ENCODE peak calls at places on chromosome 21, in seven cellular contexts. One of them, this sample, is unnamed.

GRCh38 chr21:39651206-39651605 is 38.5 kb downstream of the B3GALT5 start:
- DNase-seq in K562: no peak
- DNase-seq in stomach: no peak
- DNase-seq in sigmoid colon: no peak
- DNase-seq in H1: no peak
- DNase-seq in esophagus muscularis mucosa: no peak
- DNase-seq in A549: no peak
- DNase-seq in this sample: no peak

GRCh38 chr21:23016617-23017016 is 2018.4 kb downstream of the NCAM2 start:
- DNase-seq in stomach: no peak
- DNase-seq in A549: no peak
- DNase-seq in K562: peak; percentile 1
- DNase-seq in sigmoid colon: no peak
- DNase-seq in H1: no peak
- DNase-seq in esophagus muscularis mucosa: no peak
- DNase-seq in this sample: no peak

GRCh38 chr21:46116846-46117585 is 19.1 kb downstream of the COL6A2 start:
- DNase-seq in sigmoid colon: peak; percentile 63
- DNase-seq in stomach: no peak
- DNase-seq in H1: peak; percentile 41
- DNase-seq in esophagus muscularis mucosa: no peak
- DNase-seq in K562: no peak
- DNase-seq in A549: no peak
- DNase-seq in this sample: no peak

GRCh38 chr21:45555251-45555556 is 13.0 kb upstream of the SLC19A1 start:
- DNase-seq in sigmoid colon: no peak
- DNase-seq in H1: no peak
- DNase-seq in K562: no peak
- DNase-seq in A549: no peak
- DNase-seq in esophagus muscularis mucosa: no peak
- DNase-seq in stomach: no peak
- DNase-seq in this sample: no peak

GRCh38 chr21:37688952-37689659 is 227.2 kb downstream of the KCNJ6 start:
- DNase-seq in H1: no peak
- DNase-seq in A549: no peak
- DNase-seq in K562: no peak
- DNase-seq in stomach: no peak
- DNase-seq in sigmoid colon: no peak
- DNase-seq in esophagus muscularis mucosa: no peak
- DNase-seq in this sample: no peak

GRCh38 chr21:41820384-41821080 is 53.7 kb upstream of the RIPK4 start:
- DNase-seq in stomach: no peak
- DNase-seq in A549: no peak
- DNase-seq in sigmoid colon: no peak
- DNase-seq in esophagus muscularis mucosa: no peak
- DNase-seq in H1: no peak
- DNase-seq in K562: no peak
- DNase-seq in this sample: no peak

GRCh38 chr21:26057488-26058170 is 112.9 kb downstream of the APP start:
- DNase-seq in stomach: no peak
- DNase-seq in K562: no peak
- DNase-seq in esophagus muscularis mucosa: no peak
- DNase-seq in sigmoid colon: no peak
- DNase-seq in A549: no peak
- DNase-seq in H1: no peak
- DNase-seq in this sample: no peak

GRCh38 chr21:44714905-44715304 is 3.5 kb upstream of the TSPEAR start:
- DNase-seq in H1: peak; percentile 33
- DNase-seq in stomach: peak; percentile 13
- DNase-seq in sigmoid colon: no peak
- DNase-seq in esophagus muscularis mucosa: no peak
- DNase-seq in K562: no peak
- DNase-seq in A549: no peak
- DNase-seq in this sample: no peak

GRCh38 chr21:45029968-45030636 is 44.3 kb upstream of the ADARB1 start:
- DNase-seq in esophagus muscularis mucosa: no peak
- DNase-seq in H1: peak; percentile 71
- DNase-seq in A549: no peak
- DNase-seq in K562: no peak
- DNase-seq in stomach: no peak
- DNase-seq in sigmoid colon: no peak
- DNase-seq in this sample: no peak

GRCh38 chr21:21712761-21713558 is 714.8 kb downstream of the NCAM2 start:
- DNase-seq in H1: no peak
- DNase-seq in A549: no peak
- DNase-seq in stomach: no peak
- DNase-seq in esophagus muscularis mucosa: no peak
- DNase-seq in K562: no peak
- DNase-seq in sigmoid colon: no peak
- DNase-seq in this sample: no peak

GRCh38 chr21:41133896-41134522 is 34.0 kb upstream of the BACE2 start:
- DNase-seq in K562: peak; percentile 49
- DNase-seq in esophagus muscularis mucosa: no peak
- DNase-seq in A549: peak; percentile 47
- DNase-seq in sigmoid colon: no peak
- DNase-seq in H1: no peak
- DNase-seq in stomach: no peak
- DNase-seq in this sample: no peak

GRCh38 chr21:42279341-42279871 is 35.8 kb downstream of the TFF3 start:
- DNase-seq in A549: no peak
- DNase-seq in H1: no peak
- DNase-seq in sigmoid colon: no peak
- DNase-seq in K562: no peak
- DNase-seq in esophagus muscularis mucosa: no peak
- DNase-seq in stomach: no peak
- DNase-seq in this sample: no peak

GRCh38 chr21:44985441-44986401 is 45.9 kb downstream of the SLX9 start:
- DNase-seq in A549: no peak
- DNase-seq in esophagus muscularis mucosa: no peak
- DNase-seq in K562: no peak
- DNase-seq in stomach: no peak
- DNase-seq in sigmoid colon: peak; percentile 61
- DNase-seq in H1: no peak
- DNase-seq in this sample: no peak

GRCh38 chr21:46544003-46544402 is 60.9 kb downstream of the S100B start:
- DNase-seq in K562: no peak
- DNase-seq in A549: no peak
- DNase-seq in stomach: no peak
- DNase-seq in sigmoid colon: peak; percentile 24
- DNase-seq in H1: no peak
- DNase-seq in esophagus muscularis mucosa: no peak
- DNase-seq in this sample: no peak

GRCh38 chr21:41643246-41643966 is 123.4 kb downstream of the RIPK4 start:
- DNase-seq in stomach: no peak
- DNase-seq in H1: no peak
- DNase-seq in A549: no peak
- DNase-seq in sigmoid colon: no peak
- DNase-seq in esophagus muscularis mucosa: no peak
- DNase-seq in K562: no peak
- DNase-seq in this sample: no peak

GRCh38 chr21:22374218-22374969 is 1376.2 kb downstream of the NCAM2 start:
- DNase-seq in sigmoid colon: no peak
- DNase-seq in H1: peak; percentile 48
- DNase-seq in A549: no peak
- DNase-seq in stomach: no peak
- DNase-seq in esophagus muscularis mucosa: no peak
- DNase-seq in K562: no peak
- DNase-seq in this sample: no peak

GRCh38 chr21:21103692-21104091 is 105.5 kb downstream of the NCAM2 start:
- DNase-seq in A549: no peak
- DNase-seq in esophagus muscularis mucosa: no peak
- DNase-seq in K562: no peak
- DNase-seq in H1: no peak
- DNase-seq in sigmoid colon: no peak
- DNase-seq in stomach: no peak
- DNase-seq in this sample: no peak

GRCh38 chr21:25708467-25709065 is 26.1 kb downstream of the ATP5PF start:
- DNase-seq in esophagus muscularis mucosa: no peak
- DNase-seq in H1: no peak
- DNase-seq in A549: peak; percentile 22
- DNase-seq in K562: peak; percentile 58
- DNase-seq in stomach: peak; percentile 40
- DNase-seq in sigmoid colon: no peak
- DNase-seq in this sample: peak; percentile 16

GRCh38 chr21:38303300-38303699 is 46.5 kb downstream of the KCNJ15 start:
- DNase-seq in K562: no peak
- DNase-seq in esophagus muscularis mucosa: no peak
- DNase-seq in sigmoid colon: peak; percentile 78
- DNase-seq in stomach: no peak
- DNase-seq in H1: no peak
- DNase-seq in A549: peak; percentile 14
- DNase-seq in this sample: peak; percentile 35

GRCh38 chr21:14877581-14878228 is 187.1 kb downstream of the NRIP1 start:
- DNase-seq in H1: no peak
- DNase-seq in K562: peak; percentile 30
- DNase-seq in esophagus muscularis mucosa: no peak
- DNase-seq in sigmoid colon: no peak
- DNase-seq in stomach: no peak
- DNase-seq in A549: no peak
- DNase-seq in this sample: no peak
- TF ChIP-seq EP300 in H1: no peak
- TF ChIP-seq EP300 in K562: no peak
- TF ChIP-seq EP300 in esophagus muscularis mucosa: no peak
- TF ChIP-seq EP300 in sigmoid colon: no peak
- TF ChIP-seq EP300 in stomach: no peak
- TF ChIP-seq EP300 in A549: peak; percentile 74
- TF ChIP-seq EP300 in this sample: no peak

GRCh38 chr21:43605320-43606244 is 53.7 kb downstream of the HSF2BP start:
- DNase-seq in A549: no peak
- DNase-seq in H1: no peak
- DNase-seq in K562: no peak
- DNase-seq in esophagus muscularis mucosa: no peak
- DNase-seq in stomach: no peak
- DNase-seq in sigmoid colon: no peak
- DNase-seq in this sample: no peak
- H3K4me1 ChIP-seq in A549: peaks cover 64% of the 10 kb centered on the region
- H3K4me1 ChIP-seq in H1: no peaks in the 10 kb centered on the region
- H3K4me1 ChIP-seq in K562: peaks cover 4% of the 10 kb centered on the region
- H3K4me1 ChIP-seq in esophagus muscularis mucosa: peaks cover 11% of the 10 kb centered on the region
- H3K4me1 ChIP-seq in stomach: peaks cover 18% of the 10 kb centered on the region
- H3K4me1 ChIP-seq in sigmoid colon: peaks cover 9% of the 10 kb centered on the region
- H3K4me1 ChIP-seq in this sample: no peaks in the 10 kb centered on the region

GRCh38 chr21:31870472-31870871 is 2.3 kb upstream of the HUNK start:
- DNase-seq in esophagus muscularis mucosa: no peak
- DNase-seq in A549: no peak
- DNase-seq in H1: no peak
- DNase-seq in K562: no peak
- DNase-seq in sigmoid colon: no peak
- DNase-seq in stomach: no peak
- DNase-seq in this sample: no peak

GRCh38 chr21:31862078-31862477 is 10.7 kb upstream of the HUNK start:
- DNase-seq in esophagus muscularis mucosa: no peak
- DNase-seq in sigmoid colon: no peak
- DNase-seq in H1: no peak
- DNase-seq in stomach: no peak
- DNase-seq in A549: no peak
- DNase-seq in K562: no peak
- DNase-seq in this sample: no peak

GRCh38 chr21:31865429-31865970 is 7.3 kb upstream of the HUNK start:
- DNase-seq in stomach: no peak
- DNase-seq in esophagus muscularis mucosa: no peak
- DNase-seq in sigmoid colon: no peak
- DNase-seq in K562: no peak
- DNase-seq in A549: no peak
- DNase-seq in H1: no peak
- DNase-seq in this sample: no peak

GRCh38 chr21:31860851-31861250 is 12.0 kb upstream of the HUNK start:
- DNase-seq in A549: no peak
- DNase-seq in K562: no peak
- DNase-seq in sigmoid colon: no peak
- DNase-seq in esophagus muscularis mucosa: peak; percentile 72
- DNase-seq in stomach: no peak
- DNase-seq in H1: no peak
- DNase-seq in this sample: no peak

DNA sequence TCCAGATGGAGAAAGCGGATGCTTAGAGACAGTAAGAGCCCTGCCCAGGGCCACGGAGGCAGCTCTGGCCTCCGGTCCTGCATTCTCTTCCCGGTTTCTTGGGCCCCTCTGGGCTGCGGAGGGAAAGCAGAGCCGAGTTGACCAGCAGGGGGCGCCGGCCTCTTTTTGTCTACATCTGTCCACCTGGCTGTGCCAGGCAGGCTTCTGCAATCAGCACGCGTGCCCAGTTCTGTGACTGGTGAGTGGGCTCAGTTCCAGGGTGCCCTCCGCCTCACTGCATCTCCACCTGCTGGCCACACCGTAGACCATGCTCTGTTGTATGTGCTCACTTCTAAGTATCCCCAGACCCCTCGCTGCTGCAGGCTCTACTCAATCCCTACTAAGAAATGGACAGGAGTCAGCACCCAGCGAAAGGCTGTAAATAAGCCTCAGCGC is 6.7 kb upstream of the HUNK start:
- DNase-seq in A549: peak; percentile 62
- DNase-seq in sigmoid colon: peak; percentile 89
- DNase-seq in H1: peak; percentile 98
- DNase-seq in stomach: peak; percentile 94
- DNase-seq in esophagus muscularis mucosa: no peak
- DNase-seq in K562: peak; percentile 81
- DNase-seq in this sample: peak; percentile 81
- TF ChIP-seq EP300 in A549: no peak
- TF ChIP-seq EP300 in sigmoid colon: no peak
- TF ChIP-seq EP300 in H1: no peak
- TF ChIP-seq EP300 in stomach: no peak
- TF ChIP-seq EP300 in esophagus muscularis mucosa: no peak
- TF ChIP-seq EP300 in K562: no peak
- TF ChIP-seq EP300 in this sample: no peak

GRCh38 chr21:17590443-17590842 is 22.3 kb downstream of the BTG3 start:
- DNase-seq in K562: no peak
- DNase-seq in stomach: no peak
- DNase-seq in H1: no peak
- DNase-seq in sigmoid colon: no peak
- DNase-seq in A549: no peak
- DNase-seq in esophagus muscularis mucosa: no peak
- DNase-seq in this sample: no peak

GRCh38 chr21:17583898-17584297 is 28.8 kb downstream of the BTG3 start:
- DNase-seq in stomach: no peak
- DNase-seq in A549: no peak
- DNase-seq in sigmoid colon: no peak
- DNase-seq in K562: no peak
- DNase-seq in H1: no peak
- DNase-seq in esophagus muscularis mucosa: no peak
- DNase-seq in this sample: no peak

GRCh38 chr21:17580319-17580718 is 32.4 kb downstream of the BTG3 start:
- DNase-seq in stomach: no peak
- DNase-seq in sigmoid colon: no peak
- DNase-seq in A549: no peak
- DNase-seq in K562: no peak
- DNase-seq in H1: no peak
- DNase-seq in esophagus muscularis mucosa: no peak
- DNase-seq in this sample: no peak

DNA sequence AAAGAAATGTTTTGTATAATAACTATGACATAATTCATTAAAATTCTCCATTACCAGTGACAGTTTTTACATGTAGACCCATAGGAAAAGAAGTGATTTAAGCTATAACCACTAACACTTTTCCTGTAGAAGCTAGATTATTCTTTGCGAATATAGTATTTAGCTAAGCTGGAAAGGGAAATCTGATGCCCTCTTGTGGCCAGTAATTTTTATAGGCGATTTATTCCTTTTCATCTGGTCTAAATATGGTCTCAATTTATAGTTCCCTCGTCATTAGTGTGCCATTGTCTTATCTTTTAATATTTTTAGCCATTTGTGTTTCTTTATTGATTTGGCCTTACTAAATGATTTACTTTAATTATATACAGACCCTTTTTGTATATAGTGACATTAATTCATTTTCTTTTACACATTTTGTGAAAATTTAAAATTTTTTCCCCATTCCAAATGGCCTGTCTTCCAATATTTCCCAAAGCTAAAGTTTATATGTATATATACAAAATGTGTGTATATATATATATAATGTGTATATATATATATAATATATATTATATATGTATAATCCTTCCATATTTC is 26.7 kb downstream of the BTG3 start:
- DNase-seq in K562: peak; percentile 58
- DNase-seq in A549: peak; percentile 5
- DNase-seq in H1: no peak
- DNase-seq in stomach: no peak
- DNase-seq in sigmoid colon: no peak
- DNase-seq in esophagus muscularis mucosa: no peak
- DNase-seq in this sample: peak; percentile 42
- H3K4me1 ChIP-seq in K562: no peaks in the 10 kb centered on the region
- H3K4me1 ChIP-seq in A549: no peaks in the 10 kb centered on the region
- H3K4me1 ChIP-seq in H1: no peaks in the 10 kb centered on the region
- H3K4me1 ChIP-seq in stomach: no peaks in the 10 kb centered on the region
- H3K4me1 ChIP-seq in sigmoid colon: no peaks in the 10 kb centered on the region
- H3K4me1 ChIP-seq in esophagus muscularis mucosa: no peaks in the 10 kb centered on the region
- H3K4me1 ChIP-seq in this sample: no peaks in the 10 kb centered on the region